ENCODE peak calls at places on chromosomes 12 and 14, in eight cellular contexts. W, K, D, U, Y, H, P and J are unnamed samples.

GRCh38 chr12:112458751-112459150 is 40.0 kb downstream of the PTPN11 start:
- DNase-seq in P (no peak), H (no peak), U (no peak), Y (no peak), K (no peak), W (no peak), D (no peak), J (no peak)

GRCh38 chr12:27179399-27180214 is 64.5 kb upstream of the STK38L start:
- DNase-seq in P (peak), D (no peak), K (no peak), Y (no peak), W (no peak), H (peak), U (no peak), J (peak)

GRCh38 chr12:26711072-26711471 is 121.9 kb downstream of the ITPR2 start:
- DNase-seq in U (no peak), P (no peak), H (no peak), K (no peak), W (no peak), D (no peak), Y (no peak), J (no peak)

GRCh38 chr14:99030436-99030835 is 241.6 kb downstream of the BCL11B start:
- DNase-seq in H (no peak), Y (no peak), K (no peak), W (no peak), U (no peak), D (no peak), P (no peak), J (no peak)

GRCh38 chr14:94599656-94600004 is 12.6 kb upstream of the SERPINA3 start:
- DNase-seq in W (peak), D (no peak), P (no peak), K (no peak), Y (no peak), H (no peak), U (no peak), J (no peak)

GRCh38 chr14:99707420-99707819 is 23.3 kb downstream of the CYP46A1 start:
- DNase-seq in Y (no peak), D (no peak), H (no peak), W (no peak), K (peak), P (no peak), U (no peak), J (no peak)

GRCh38 chr14:73786942-73787759 is 64.5 kb upstream of the PTGR2 start:
- DNase-seq in Y (peak), H (peak), P (peak), U (peak), W (no peak), D (peak), K (no peak), J (peak)

GRCh38 chr14:105315211-105315721 is 718 bp downstream of the PACS2 start:
- DNase-seq in Y (peak), D (peak), H (peak), U (peak), P (peak), K (no peak), W (no peak), J (peak)

GRCh38 chr14:91413547-91414474 is 3.8 kb downstream of the CCDC88C start:
- DNase-seq in H (no peak), K (no peak), W (no peak), Y (no peak), P (no peak), U (no peak), D (peak), J (peak)

GRCh38 chr12:71848212-71848611 is 8.7 kb downstream of the TBC1D15 start:
- DNase-seq in D (no peak), W (no peak), Y (no peak), P (no peak), U (no peak), K (no peak), H (no peak), J (no peak)

GRCh38 chr14:87712386-87713113 is 280.4 kb downstream of the GALC start:
- DNase-seq in H (no peak), D (no peak), P (peak), K (no peak), Y (no peak), U (no peak), W (no peak), J (no peak)

GRCh38 chr14:34649344-34649743 is 19.4 kb upstream of the SNX6 start:
- DNase-seq in P (peak), K (no peak), U (no peak), W (no peak), H (no peak), D (no peak), Y (no peak), J (no peak)

GRCh38 chr14:94532462-94532861 is 23.2 kb upstream of the SERPINA12 start:
- DNase-seq in D (no peak), P (no peak), K (no peak), Y (no peak), W (no peak), H (peak), U (no peak), J (no peak)

GRCh38 chr12:106301611-106302321 is 767 bp upstream of the TCP11L2 start:
- DNase-seq in U (peak), W (no peak), D (peak), K (no peak), Y (peak), P (peak), H (peak), J (peak)

GRCh38 chr14:31566456-31566855 is 5.3 kb downstream of the NUBPL start:
- DNase-seq in P (no peak), W (no peak), K (no peak), D (no peak), H (no peak), U (no peak), Y (no peak), J (no peak)

GRCh38 chr12:112590281-112590680 is 171.5 kb downstream of the PTPN11 start:
- DNase-seq in Y (no peak), H (no peak), K (no peak), D (no peak), W (no peak), P (no peak), U (no peak), J (no peak)

GRCh38 chr14:96249016-96249415 is 7.0 kb upstream of the BDKRB1 start:
- DNase-seq in H (no peak), K (no peak), U (no peak), P (peak), Y (no peak), W (peak), D (no peak), J (no peak)

GRCh38 chr12:131917711-131918306 is 11.3 kb upstream of the PUS1 start:
- DNase-seq in H (no peak), W (no peak), U (no peak), D (no peak), K (no peak), P (no peak), Y (no peak), J (no peak)

GRCh38 chr12:109299849-109300248 is 9.2 kb downstream of the FOXN4 start:
- DNase-seq in U (no peak), W (no peak), P (no peak), D (no peak), H (no peak), Y (no peak), K (no peak), J (no peak)

GRCh38 chr12:109304485-109304884 is 4.6 kb downstream of the FOXN4 start:
- DNase-seq in U (peak), D (peak), K (no peak), W (no peak), H (no peak), Y (no peak), P (no peak), J (no peak)

GRCh38 chr12:109301643-109302176 is 7.4 kb downstream of the FOXN4 start:
- DNase-seq in D (no peak), P (no peak), U (no peak), H (no peak), Y (no peak), W (no peak), K (no peak), J (no peak)

GRCh38 chr12:109302770-109303169 is 6.3 kb downstream of the FOXN4 start:
- DNase-seq in H (no peak), W (no peak), Y (no peak), K (no peak), D (no peak), U (no peak), P (no peak), J (no peak)

GRCh38 chr12:109302358-109302757 is 6.7 kb downstream of the FOXN4 start:
- DNase-seq in D (peak), H (peak), K (no peak), W (no peak), Y (no peak), P (no peak), U (no peak), J (no peak)
- TF ChIP-seq CTCF in D (peak), H (peak), K (no peak), W (peak), Y (peak), P (no peak), U (no peak), J (peak)

GRCh38 chr12:33942172-33942571 is 80.1 kb upstream of the ALG10 start:
- DNase-seq in U (no peak), D (no peak), W (no peak), Y (no peak), K (no peak), H (no peak), P (no peak), J (no peak)
- TF ChIP-seq CTCF in U (peak), D (no peak), W (no peak), Y (peak), K (no peak), H (no peak), P (no peak), J (no peak)

GRCh38 chr14:103680491-103681231 is 34.6 kb downstream of the XRCC3 start:
- DNase-seq in K (no peak), D (no peak), H (no peak), P (no peak), W (peak), U (no peak), Y (no peak), J (no peak)

GRCh38 chr14:103676881-103677675 is 38.2 kb downstream of the XRCC3 start:
- DNase-seq in P (no peak), Y (no peak), W (peak), D (no peak), K (no peak), H (no peak), U (no peak), J (no peak)

GRCh38 chr14:103675957-103676356 is 39.3 kb downstream of the XRCC3 start:
- DNase-seq in U (no peak), Y (no peak), K (no peak), W (peak), P (no peak), D (no peak), H (no peak), J (no peak)

GRCh38 chr14:103683139-103683538 is 32.1 kb downstream of the XRCC3 start:
- DNase-seq in U (no peak), K (no peak), D (no peak), Y (no peak), H (no peak), W (peak), P (no peak), J (no peak)

DNA sequence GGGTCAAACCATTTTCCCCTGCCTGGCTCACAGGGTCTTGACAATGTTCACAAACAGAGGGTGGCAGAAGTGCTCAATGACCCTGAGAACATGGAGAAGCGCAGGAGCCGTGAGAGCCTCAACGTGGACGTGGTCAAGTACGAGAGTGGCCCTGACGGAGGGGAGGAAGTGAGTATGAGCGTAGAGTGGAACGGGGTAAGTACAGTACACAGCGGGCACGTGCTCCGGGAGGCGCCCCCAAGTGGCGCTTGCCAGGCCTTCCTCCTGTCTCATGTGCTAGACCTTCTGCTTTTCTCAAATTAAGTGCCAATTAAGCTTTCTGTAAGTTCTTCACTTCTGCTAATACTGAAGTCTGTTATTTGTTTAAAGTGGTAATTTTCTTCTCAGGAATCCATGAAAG is 35.9 kb downstream of the XRCC3 start:
- DNase-seq in H (peak), W (peak), Y (peak), P (peak), D (peak), U (peak), K (no peak), J (peak)
- TF ChIP-seq CTCF in H (peak), W (peak), Y (peak), P (peak), D (peak), U (peak), K (no peak), J (peak)

DNA sequence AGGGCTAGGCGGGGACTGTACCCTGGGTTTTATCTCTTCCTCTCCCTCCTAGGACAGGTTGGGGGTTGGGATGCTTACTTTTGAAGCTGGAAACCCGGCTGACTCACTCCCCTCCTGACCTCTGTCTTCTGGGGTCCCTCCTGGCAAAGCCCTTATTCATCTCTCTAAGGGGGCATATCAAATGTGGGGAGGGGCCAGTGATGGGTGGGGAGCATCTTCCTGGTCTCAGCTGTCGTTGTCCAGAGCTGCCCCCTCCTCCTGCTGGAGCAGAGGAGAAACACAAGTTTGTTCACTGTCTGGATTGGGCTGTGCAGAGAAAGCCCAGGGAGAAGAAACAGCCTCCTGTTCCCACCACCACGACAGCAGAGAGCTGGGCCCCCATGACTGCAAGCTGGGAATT is 85.8 kb downstream of the TNFAIP2 start:
- DNase-seq in U (peak), W (no peak), D (no peak), K (no peak), Y (no peak), P (no peak), H (no peak), J (no peak)
- TF ChIP-seq CTCF in U (no peak), W (no peak), D (no peak), K (peak), Y (no peak), P (no peak), H (no peak), J (no peak)

DNA sequence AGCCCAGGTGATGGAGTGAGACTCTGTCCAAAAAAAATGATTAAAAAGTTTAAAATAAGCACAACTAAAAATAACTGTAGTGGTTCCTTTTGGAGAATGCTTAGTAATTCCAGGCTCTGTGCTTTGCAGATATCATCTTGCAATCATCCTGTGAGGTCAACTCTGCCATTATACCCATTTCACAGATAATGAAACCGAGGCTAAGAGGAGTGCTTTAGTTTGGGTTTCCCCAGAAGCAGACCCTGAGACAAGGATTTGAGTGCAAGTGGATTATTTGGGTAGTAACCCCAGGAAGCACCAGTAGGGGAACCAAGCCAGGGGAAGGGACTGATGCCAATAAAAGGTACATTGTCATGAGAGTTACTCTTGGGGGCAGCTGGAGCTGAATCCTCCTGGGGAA is 44.7 kb downstream of the RIN3 start:
- DNase-seq in W (no peak), K (no peak), D (no peak), P (no peak), H (peak), Y (no peak), U (no peak), J (no peak)
- TF ChIP-seq CTCF in W (no peak), K (no peak), D (no peak), P (no peak), H (peak), Y (no peak), U (peak), J (peak)

DNA sequence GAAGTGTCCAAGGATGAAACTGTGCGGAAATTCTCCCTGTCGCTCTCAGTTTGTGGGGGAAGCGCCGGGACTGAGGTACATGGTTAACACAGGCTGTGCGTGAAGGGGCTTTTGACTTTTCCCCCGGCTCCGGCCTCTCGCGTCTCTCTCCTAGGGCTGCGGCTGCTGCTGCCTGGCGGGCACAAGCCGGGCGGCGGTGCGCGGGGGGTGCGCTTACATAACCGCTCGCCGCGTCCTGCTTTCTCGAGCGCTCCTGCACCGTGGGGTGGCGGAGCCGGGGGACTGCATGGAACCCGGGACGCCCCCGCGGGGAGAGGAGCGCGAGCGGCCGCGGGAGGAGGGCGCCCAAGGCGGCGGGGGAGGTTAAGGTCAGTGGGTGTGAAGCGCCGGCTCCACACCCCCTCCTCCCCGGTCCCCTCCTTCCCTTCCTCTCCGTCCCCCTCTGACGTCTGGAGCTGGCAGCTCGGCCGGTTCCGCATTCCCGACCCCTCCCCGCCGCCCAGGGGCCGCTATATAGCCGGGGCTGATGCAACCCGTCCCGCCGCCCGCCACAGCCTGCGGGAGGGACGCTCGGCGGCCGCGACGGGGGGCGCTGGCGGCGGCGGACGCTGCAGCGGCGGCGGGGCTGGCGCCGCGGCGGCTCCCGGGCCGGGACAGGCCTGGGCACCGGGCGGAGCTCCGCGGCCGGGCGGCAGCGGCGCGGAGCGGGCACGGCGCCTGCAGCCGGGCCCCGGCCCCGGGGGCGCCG is at the start of gene JDP2:
- DNase-seq in W (no peak), D (peak), H (peak), P (peak), K (no peak), U (peak), Y (peak), J (peak)
- TF ChIP-seq CTCF in W (peak), D (peak), H (no peak), P (no peak), K (no peak), U (no peak), Y (no peak), J (no peak)

GRCh38 chr12:52710744-52711143 is 7.4 kb upstream of the KRT77 start:
- DNase-seq in Y (no peak), D (peak), H (no peak), P (no peak), W (no peak), U (no peak), K (no peak), J (no peak)

GRCh38 chr12:52713960-52714886 is 10.9 kb upstream of the KRT77 start:
- DNase-seq in H (no peak), U (peak), W (no peak), P (no peak), Y (no peak), K (no peak), D (no peak), J (peak)

GRCh38 chr12:52716061-52716460 is 12.7 kb upstream of the KRT77 start:
- DNase-seq in P (no peak), Y (no peak), W (no peak), H (no peak), K (no peak), D (no peak), U (no peak), J (no peak)

GRCh38 chr12:52714887-52715281 is 11.6 kb upstream of the KRT77 start:
- DNase-seq in W (no peak), K (no peak), H (no peak), U (no peak), Y (no peak), P (no peak), D (no peak), J (no peak)

GRCh38 chr12:52715416-52715815 is 12.1 kb upstream of the KRT77 start:
- DNase-seq in H (no peak), U (peak), K (no peak), D (no peak), W (peak), P (no peak), Y (no peak), J (peak)
- TF ChIP-seq CTCF in H (peak), U (no peak), K (no peak), D (peak), W (no peak), P (no peak), Y (no peak), J (no peak)